ENCODE peak calls at places on chromosomes 2 and 18, in nine cellular contexts. V is breast epithelium; F is CD4-positive, alpha-beta T cell; Q is NCI-H1417; R is activated naive CD4-positive, alpha-beta T cell; M is immature natural killer cell; J is T1000; H is neural progenitor cell; Z is GM19239. W is an unnamed sample.

GRCh38 chr2:226423498-226423960 is 376.1 kb downstream of the IRS1 start:
- DNase-seq in Q (no peak), M (peak), R (no peak), F (peak), Z (no peak), H (peak), J (no peak), V (no peak), W (no peak)

GRCh38 chr2:119126650-119127049 is 31.9 kb downstream of the C1QL2 start:
- DNase-seq in R (no peak), M (peak), J (no peak), Q (no peak), H (peak), Z (peak), V (no peak), F (peak), W (peak)

GRCh38 chr18:57131782-57132181 is 15.1 kb upstream of the BOD1L2 start:
- DNase-seq in R (no peak), M (no peak), Q (no peak), F (no peak), H (no peak), J (no peak), V (no peak), Z (no peak), W (no peak)

GRCh38 chr2:238855299-238855698 is 7.4 kb downstream of the TWIST2 start:
- DNase-seq in F (no peak), R (no peak), V (no peak), H (no peak), Q (no peak), Z (no peak), J (no peak), M (no peak), W (no peak)

GRCh38 chr18:57544958-57545661 is 41.4 kb downstream of the FECH start:
- DNase-seq in V (no peak), Z (no peak), F (no peak), M (no peak), H (no peak), Q (no peak), J (no peak), R (no peak), W (no peak)

GRCh38 chr2:8457092-8457481 is 224.8 kb upstream of the ID2 start:
- DNase-seq in F (no peak), Z (no peak), M (peak), H (no peak), V (no peak), R (no peak), J (no peak), Q (peak), W (no peak)

GRCh38 chr2:239932881-239933735 is 92.0 kb downstream of the NDUFA10 start:
- DNase-seq in Z (no peak), F (no peak), M (no peak), R (no peak), V (peak), J (no peak), H (no peak), Q (no peak), W (no peak)

GRCh38 chr18:54786211-54786610 is 42.1 kb upstream of the RAB27B start:
- DNase-seq in R (no peak), F (no peak), M (no peak), Z (no peak), J (no peak), Q (no peak), V (no peak), H (no peak), W (no peak)

GRCh38 chr2:223095207-223095606 is 43.2 kb downstream of the KCNE4 start:
- DNase-seq in F (no peak), Q (no peak), Z (no peak), H (no peak), J (no peak), R (no peak), M (no peak), V (no peak), W (no peak)

GRCh38 chr2:161915121-161915520 is 158.9 kb downstream of the DPP4 start:
- DNase-seq in V (no peak), Q (no peak), H (no peak), F (no peak), Z (no peak), R (no peak), J (no peak), M (no peak), W (no peak)

GRCh38 chr18:48997985-48998831 is 47.4 kb upstream of the SMAD7 start:
- DNase-seq in Z (no peak), F (no peak), J (peak), V (no peak), M (no peak), Q (no peak), R (no peak), H (peak), W (no peak)

GRCh38 chr2:235017441-235017840 is 65.6 kb downstream of the SH3BP4 start:
- DNase-seq in Q (no peak), H (no peak), F (no peak), V (no peak), Z (no peak), J (no peak), M (no peak), R (no peak), W (no peak)

GRCh38 chr2:106053116-106053515 is 141.0 kb downstream of the UXS1 start:
- DNase-seq in R (no peak), H (no peak), F (no peak), J (no peak), M (no peak), Z (no peak), V (no peak), Q (no peak), W (no peak)

GRCh38 chr2:16425462-16426336 is 239.9 kb downstream of the CYRIA start:
- DNase-seq in Z (no peak), V (no peak), M (no peak), Q (no peak), R (no peak), F (no peak), H (no peak), J (no peak), W (no peak)

GRCh38 chr2:142128105-142128504 is 2.7 kb downstream of the LRP1B start:
- DNase-seq in V (no peak), M (no peak), Q (no peak), Z (no peak), H (no peak), R (no peak), F (no peak), J (no peak), W (no peak)

GRCh38 chr2:2873450-2873811 is 504.2 kb downstream of the EIPR1 start:
- DNase-seq in M (no peak), J (no peak), Q (no peak), Z (no peak), F (no peak), R (no peak), V (peak), H (no peak), W (no peak)

GRCh38 chr2:178478102-178478441 is 328 bp downstream of the FKBP7 start:
- DNase-seq in Z (no peak), H (peak), F (no peak), M (no peak), R (no peak), Q (no peak), J (no peak), V (no peak), W (no peak)

GRCh38 chr2:73896362-73897239 is 3.8 kb downstream of the ACTG2 start:
- DNase-seq in J (no peak), Z (no peak), V (no peak), M (peak), H (no peak), F (peak), Q (no peak), R (no peak), W (no peak)

GRCh38 chr2:58601017-58601416 is 359.9 kb upstream of the FANCL start:
- DNase-seq in Q (no peak), V (no peak), J (no peak), Z (no peak), R (no peak), H (no peak), F (no peak), M (no peak), W (no peak)

GRCh38 chr2:218546012-218546411 is 22.1 kb downstream of the USP37 start:
- DNase-seq in M (no peak), J (no peak), F (no peak), Z (no peak), H (no peak), R (no peak), Q (no peak), V (no peak), W (no peak)

GRCh38 chr2:237297421-237298155 is 116.4 kb downstream of the COL6A3 start:
- DNase-seq in J (no peak), V (no peak), R (no peak), Q (peak), H (no peak), F (no peak), M (no peak), Z (no peak), W (no peak)

GRCh38 chr18:76452357-76452756 is 42.7 kb downstream of the ZNF516 start:
- DNase-seq in M (no peak), V (no peak), H (no peak), Z (no peak), J (no peak), R (no peak), F (no peak), Q (no peak), W (no peak)

GRCh38 chr18:48149020-48149685 is 218.7 kb upstream of the SMAD2 start:
- DNase-seq in J (no peak), F (no peak), Q (no peak), V (no peak), M (no peak), R (no peak), Z (no peak), H (no peak), W (no peak)

GRCh38 chr2:25041307-25041927 is 459 bp upstream of the EFR3B start:
- DNase-seq in F (peak), R (no peak), Q (peak), Z (no peak), M (no peak), V (peak), J (no peak), H (peak), W (peak)

GRCh38 chr2:198273670-198274069 is 469.3 kb downstream of the PLCL1 start:
- DNase-seq in R (no peak), Q (no peak), M (no peak), V (no peak), J (no peak), F (no peak), H (no peak), Z (no peak), W (no peak)

GRCh38 chr2:101307950-101308431 is 510 bp downstream of the RNF149 start:
- DNase-seq in Z (no peak), H (peak), Q (no peak), M (no peak), J (peak), F (peak), R (no peak), V (no peak), W (no peak)

GRCh38 chr18:34493566-34494358 is 216.3 kb upstream of the DTNA start:
- DNase-seq in Q (peak), F (no peak), V (peak), Z (peak), M (no peak), H (peak), R (no peak), J (peak), W (no peak)

GRCh38 chr2:168450171-168450570 is 5.9 kb upstream of the CERS6 start:
- DNase-seq in M (no peak), R (no peak), F (no peak), Q (no peak), Z (no peak), V (no peak), J (no peak), H (no peak), W (no peak)

GRCh38 chr2:231894566-231895380 is 31.4 kb downstream of the NPPC start:
- DNase-seq in H (no peak), J (no peak), V (no peak), M (no peak), Z (no peak), Q (no peak), F (no peak), R (no peak), W (no peak)

GRCh38 chr18:24016643-24017042 is 2.1 kb downstream of the TTC39C start:
- DNase-seq in Z (no peak), J (no peak), R (no peak), H (no peak), Q (peak), M (no peak), V (no peak), F (no peak), W (no peak)

GRCh38 chr2:120587326-120587996 is 148.2 kb upstream of the GLI2 start:
- DNase-seq in J (no peak), R (no peak), M (no peak), Z (no peak), V (no peak), F (no peak), H (peak), Q (no peak), W (peak)